ENCODE peak calls at places on chromosomes 7 and 10, in seven cellular contexts. One of them, this sample, is unnamed. For H3K4me1, the result is how much of the 10 kb centered on the place peaks cover.

GRCh38 chr7:7977774-7978173 is 9.2 kb downstream of the GLCCI1 start:
- DNase-seq in esophagus squamous epithelium: no peak
- DNase-seq in left ventricle myocardium inferior: no peak
- DNase-seq in stomach: no peak
- DNase-seq in tibial nerve: no peak
- DNase-seq in heart left ventricle: no peak
- DNase-seq in uterus: no peak
- DNase-seq in this sample: no peak

GRCh38 chr10:13973742-13974141 is 357.0 kb downstream of the FRMD4A start:
- DNase-seq in left ventricle myocardium inferior: no peak
- DNase-seq in stomach: no peak
- DNase-seq in tibial nerve: no peak
- DNase-seq in esophagus squamous epithelium: no peak
- DNase-seq in uterus: no peak
- DNase-seq in heart left ventricle: no peak
- DNase-seq in this sample: no peak

GRCh38 chr7:14598978-14599377 is 303.6 kb downstream of the DGKB start:
- DNase-seq in left ventricle myocardium inferior: no peak
- DNase-seq in heart left ventricle: peak
- DNase-seq in tibial nerve: no peak
- DNase-seq in stomach: no peak
- DNase-seq in uterus: no peak
- DNase-seq in esophagus squamous epithelium: no peak
- DNase-seq in this sample: no peak

GRCh38 chr10:59006511-59007306 is 169.7 kb upstream of the PHYHIPL start:
- DNase-seq in tibial nerve: peak
- DNase-seq in left ventricle myocardium inferior: no peak
- DNase-seq in stomach: no peak
- DNase-seq in heart left ventricle: peak
- DNase-seq in uterus: peak
- DNase-seq in esophagus squamous epithelium: no peak
- DNase-seq in this sample: no peak

GRCh38 chr7:75776295-75776971 is 4.4 kb upstream of the CCL26 start:
- DNase-seq in left ventricle myocardium inferior: no peak
- DNase-seq in stomach: no peak
- DNase-seq in tibial nerve: no peak
- DNase-seq in heart left ventricle: no peak
- DNase-seq in esophagus squamous epithelium: no peak
- DNase-seq in uterus: no peak
- DNase-seq in this sample: peak

GRCh38 chr7:22731781-22732180 is 4.8 kb downstream of the IL6 start:
- DNase-seq in left ventricle myocardium inferior: no peak
- DNase-seq in tibial nerve: no peak
- DNase-seq in esophagus squamous epithelium: no peak
- DNase-seq in heart left ventricle: no peak
- DNase-seq in uterus: no peak
- DNase-seq in stomach: no peak
- DNase-seq in this sample: no peak

GRCh38 chr7:142248-142955 is 50.0 kb upstream of the FAM20C start:
- DNase-seq in uterus: peak
- DNase-seq in heart left ventricle: peak
- DNase-seq in left ventricle myocardium inferior: peak
- DNase-seq in stomach: peak
- DNase-seq in tibial nerve: no peak
- DNase-seq in esophagus squamous epithelium: no peak
- DNase-seq in this sample: no peak

GRCh38 chr7:46029111-46029704 is 108.1 kb upstream of the IGFBP3 start:
- DNase-seq in stomach: no peak
- DNase-seq in esophagus squamous epithelium: no peak
- DNase-seq in tibial nerve: no peak
- DNase-seq in uterus: no peak
- DNase-seq in left ventricle myocardium inferior: no peak
- DNase-seq in heart left ventricle: no peak
- DNase-seq in this sample: no peak

GRCh38 chr10:133170092-133170491 is 10.1 kb downstream of the KNDC1 start:
- DNase-seq in uterus: no peak
- DNase-seq in tibial nerve: no peak
- DNase-seq in stomach: peak
- DNase-seq in heart left ventricle: no peak
- DNase-seq in esophagus squamous epithelium: no peak
- DNase-seq in left ventricle myocardium inferior: no peak
- DNase-seq in this sample: no peak

GRCh38 chr7:138964838-138965436 is 16.3 kb downstream of the KIAA1549 start:
- DNase-seq in esophagus squamous epithelium: no peak
- DNase-seq in left ventricle myocardium inferior: no peak
- DNase-seq in uterus: no peak
- DNase-seq in tibial nerve: no peak
- DNase-seq in heart left ventricle: no peak
- DNase-seq in stomach: no peak
- DNase-seq in this sample: no peak

GRCh38 chr7:138970979-138971378 is 10.2 kb downstream of the KIAA1549 start:
- DNase-seq in heart left ventricle: no peak
- DNase-seq in esophagus squamous epithelium: no peak
- DNase-seq in tibial nerve: no peak
- DNase-seq in uterus: no peak
- DNase-seq in left ventricle myocardium inferior: no peak
- DNase-seq in stomach: no peak
- DNase-seq in this sample: no peak

GRCh38 chr7:138970446-138970845 is 10.7 kb downstream of the KIAA1549 start:
- DNase-seq in left ventricle myocardium inferior: no peak
- DNase-seq in esophagus squamous epithelium: no peak
- DNase-seq in tibial nerve: no peak
- DNase-seq in uterus: no peak
- DNase-seq in heart left ventricle: no peak
- DNase-seq in stomach: no peak
- DNase-seq in this sample: no peak

GRCh38 chr7:138963675-138964074 is 17.5 kb downstream of the KIAA1549 start:
- DNase-seq in heart left ventricle: no peak
- DNase-seq in uterus: no peak
- DNase-seq in tibial nerve: no peak
- DNase-seq in esophagus squamous epithelium: no peak
- DNase-seq in left ventricle myocardium inferior: no peak
- DNase-seq in stomach: no peak
- DNase-seq in this sample: no peak

DNA sequence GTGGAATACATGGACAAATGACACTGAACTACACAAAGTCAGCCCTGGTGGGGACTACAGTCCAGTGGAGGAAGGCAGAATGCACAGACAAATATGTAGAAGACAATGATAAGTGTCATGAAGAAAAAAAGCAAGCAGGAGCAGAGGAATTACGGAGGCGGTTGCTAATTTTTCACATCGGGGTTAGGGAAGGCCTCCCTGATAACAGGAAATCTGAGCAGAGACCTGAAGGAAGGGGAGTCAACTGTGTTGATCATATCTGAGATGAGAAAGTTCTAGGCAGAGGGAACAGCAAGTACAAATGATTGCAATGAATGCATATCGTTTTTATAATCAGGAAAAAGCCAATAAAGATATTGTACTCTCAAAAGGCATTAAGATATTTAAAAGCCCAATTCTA is 14.0 kb downstream of the KIAA1549 start:
- DNase-seq in esophagus squamous epithelium: no peak
- DNase-seq in heart left ventricle: no peak
- DNase-seq in uterus: no peak
- DNase-seq in stomach: no peak
- DNase-seq in left ventricle myocardium inferior: no peak
- DNase-seq in tibial nerve: no peak
- DNase-seq in this sample: no peak
- H3K4me1 ChIP-seq in esophagus squamous epithelium: under half
- H3K4me1 ChIP-seq in heart left ventricle: under half
- H3K4me1 ChIP-seq in uterus: under half
- H3K4me1 ChIP-seq in stomach: under half
- H3K4me1 ChIP-seq in left ventricle myocardium inferior: under half
- H3K4me1 ChIP-seq in tibial nerve: under half
- H3K4me1 ChIP-seq in this sample: under half

GRCh38 chr10:6796231-6796630 is 216.2 kb upstream of the PRKCQ start:
- DNase-seq in uterus: no peak
- DNase-seq in left ventricle myocardium inferior: no peak
- DNase-seq in stomach: no peak
- DNase-seq in heart left ventricle: no peak
- DNase-seq in esophagus squamous epithelium: no peak
- DNase-seq in tibial nerve: no peak
- DNase-seq in this sample: no peak

GRCh38 chr10:6795571-6795970 is 215.5 kb upstream of the PRKCQ start:
- DNase-seq in tibial nerve: no peak
- DNase-seq in stomach: no peak
- DNase-seq in heart left ventricle: no peak
- DNase-seq in left ventricle myocardium inferior: no peak
- DNase-seq in esophagus squamous epithelium: no peak
- DNase-seq in uterus: no peak
- DNase-seq in this sample: no peak

DNA sequence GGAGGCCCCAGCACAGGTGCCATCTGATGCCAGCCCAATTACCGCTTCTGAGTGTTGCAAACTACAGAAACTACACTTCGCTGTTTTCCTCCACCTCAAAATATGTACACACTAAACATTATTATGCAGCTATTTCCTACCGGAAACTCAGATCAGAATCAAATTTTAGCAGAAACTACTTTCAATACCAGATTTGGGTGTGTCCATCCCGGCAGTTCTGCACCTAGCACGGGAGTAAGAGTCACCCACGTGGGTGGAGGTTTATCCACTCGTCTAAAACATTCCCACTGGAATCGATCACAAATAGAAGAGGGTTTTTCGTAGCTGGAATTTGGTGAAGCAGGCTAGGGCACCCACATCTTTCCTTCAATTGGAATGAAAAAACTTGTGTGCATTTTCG is 214.4 kb upstream of the PRKCQ start:
- DNase-seq in heart left ventricle: no peak
- DNase-seq in esophagus squamous epithelium: no peak
- DNase-seq in left ventricle myocardium inferior: no peak
- DNase-seq in uterus: no peak
- DNase-seq in tibial nerve: no peak
- DNase-seq in stomach: no peak
- DNase-seq in this sample: no peak
- H3K27ac ChIP-seq in heart left ventricle: no peak
- H3K27ac ChIP-seq in esophagus squamous epithelium: no peak
- H3K27ac ChIP-seq in left ventricle myocardium inferior: no peak
- H3K27ac ChIP-seq in uterus: no peak
- H3K27ac ChIP-seq in tibial nerve: no peak
- H3K27ac ChIP-seq in stomach: no peak
- H3K27ac ChIP-seq in this sample: no peak

GRCh38 chr7:116165717-116166116 is 44.6 kb upstream of the TES start:
- DNase-seq in tibial nerve: no peak
- DNase-seq in left ventricle myocardium inferior: no peak
- DNase-seq in heart left ventricle: no peak
- DNase-seq in esophagus squamous epithelium: no peak
- DNase-seq in uterus: no peak
- DNase-seq in stomach: no peak
- DNase-seq in this sample: no peak

GRCh38 chr7:116162236-116162635 is 48.1 kb upstream of the TES start:
- DNase-seq in uterus: no peak
- DNase-seq in stomach: no peak
- DNase-seq in tibial nerve: no peak
- DNase-seq in left ventricle myocardium inferior: no peak
- DNase-seq in heart left ventricle: no peak
- DNase-seq in esophagus squamous epithelium: no peak
- DNase-seq in this sample: no peak

GRCh38 chr7:116164552-116164951 is 45.8 kb upstream of the TES start:
- DNase-seq in left ventricle myocardium inferior: no peak
- DNase-seq in stomach: no peak
- DNase-seq in heart left ventricle: no peak
- DNase-seq in tibial nerve: no peak
- DNase-seq in uterus: no peak
- DNase-seq in esophagus squamous epithelium: no peak
- DNase-seq in this sample: no peak

GRCh38 chr7:116161733-116162132 is 48.6 kb upstream of the TES start:
- DNase-seq in stomach: no peak
- DNase-seq in esophagus squamous epithelium: no peak
- DNase-seq in tibial nerve: no peak
- DNase-seq in heart left ventricle: no peak
- DNase-seq in uterus: no peak
- DNase-seq in left ventricle myocardium inferior: no peak
- DNase-seq in this sample: no peak

DNA sequence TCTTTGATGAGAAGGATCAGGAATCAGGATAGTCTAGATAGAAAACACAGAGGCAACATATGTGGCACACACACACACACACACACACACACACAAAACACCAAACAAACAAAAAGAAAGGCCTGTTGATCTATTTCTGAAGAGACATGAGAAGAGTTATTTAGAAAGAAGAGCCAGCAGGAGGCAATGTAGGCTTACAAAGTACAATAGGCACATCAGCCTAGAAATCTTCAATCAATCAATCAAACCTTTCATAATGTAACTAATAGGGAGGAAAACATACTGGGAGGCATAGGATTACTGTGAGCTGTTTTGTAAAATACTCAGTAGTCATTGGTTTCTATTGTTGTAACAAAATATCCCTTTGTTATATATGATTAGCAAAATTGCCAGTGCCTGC is 47.3 kb upstream of the TES start:
- DNase-seq in tibial nerve: no peak
- DNase-seq in left ventricle myocardium inferior: no peak
- DNase-seq in heart left ventricle: no peak
- DNase-seq in stomach: no peak
- DNase-seq in esophagus squamous epithelium: no peak
- DNase-seq in uterus: no peak
- DNase-seq in this sample: no peak
- TF ChIP-seq CTCF in tibial nerve: no peak
- TF ChIP-seq CTCF in left ventricle myocardium inferior: no peak
- TF ChIP-seq CTCF in heart left ventricle: peak
- TF ChIP-seq CTCF in stomach: no peak
- TF ChIP-seq CTCF in esophagus squamous epithelium: no peak
- TF ChIP-seq CTCF in uterus: no peak
- TF ChIP-seq CTCF in this sample: no peak

GRCh38 chr10:88288621-88289059 is 294.5 kb downstream of the RNLS start:
- DNase-seq in uterus: no peak
- DNase-seq in esophagus squamous epithelium: no peak
- DNase-seq in tibial nerve: no peak
- DNase-seq in heart left ventricle: no peak
- DNase-seq in stomach: no peak
- DNase-seq in left ventricle myocardium inferior: no peak
- DNase-seq in this sample: no peak

GRCh38 chr10:88289342-88289741 is 293.8 kb downstream of the RNLS start:
- DNase-seq in tibial nerve: no peak
- DNase-seq in esophagus squamous epithelium: no peak
- DNase-seq in left ventricle myocardium inferior: no peak
- DNase-seq in uterus: no peak
- DNase-seq in heart left ventricle: no peak
- DNase-seq in stomach: no peak
- DNase-seq in this sample: no peak

GRCh38 chr10:88281592-88282268 is 301.4 kb downstream of the RNLS start:
- DNase-seq in left ventricle myocardium inferior: no peak
- DNase-seq in heart left ventricle: no peak
- DNase-seq in tibial nerve: no peak
- DNase-seq in esophagus squamous epithelium: no peak
- DNase-seq in uterus: no peak
- DNase-seq in stomach: no peak
- DNase-seq in this sample: no peak

GRCh38 chr10:88282876-88283275 is 300.2 kb downstream of the RNLS start:
- DNase-seq in left ventricle myocardium inferior: no peak
- DNase-seq in tibial nerve: no peak
- DNase-seq in heart left ventricle: no peak
- DNase-seq in uterus: peak
- DNase-seq in esophagus squamous epithelium: no peak
- DNase-seq in stomach: no peak
- DNase-seq in this sample: no peak

DNA sequence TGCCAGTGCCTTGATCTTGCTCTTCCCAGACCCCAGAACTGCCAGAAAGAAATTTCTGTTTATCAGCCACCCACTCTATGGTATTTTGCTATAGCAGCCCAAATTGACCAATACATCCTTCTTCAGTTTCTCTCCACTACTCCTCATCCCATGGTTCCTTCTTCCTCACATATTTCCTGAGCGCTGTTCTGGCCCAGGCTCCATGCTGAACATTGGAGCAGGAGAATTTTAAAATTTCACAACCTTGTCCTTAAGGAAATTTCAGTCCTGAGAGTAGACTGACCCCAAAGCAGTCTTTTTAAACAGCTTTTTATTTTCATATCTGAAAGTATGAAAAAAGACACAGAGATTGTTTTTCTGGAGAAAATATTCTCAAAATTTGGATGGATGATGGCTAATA is 297.1 kb downstream of the RNLS start:
- DNase-seq in tibial nerve: no peak
- DNase-seq in heart left ventricle: no peak
- DNase-seq in esophagus squamous epithelium: no peak
- DNase-seq in uterus: no peak
- DNase-seq in stomach: no peak
- DNase-seq in left ventricle myocardium inferior: no peak
- DNase-seq in this sample: no peak
- H3K4me1 ChIP-seq in tibial nerve: under half
- H3K4me1 ChIP-seq in heart left ventricle: under half
- H3K4me1 ChIP-seq in esophagus squamous epithelium: under half
- H3K4me1 ChIP-seq in uterus: under half
- H3K4me1 ChIP-seq in stomach: under half
- H3K4me1 ChIP-seq in left ventricle myocardium inferior: under half
- H3K4me1 ChIP-seq in this sample: under half